ENCODE peak calls at places on chromosomes 13 and 19, in eight cellular contexts. Z is tibial artery; D is breast epithelium; O is midbrain; H is heart right ventricle; K is GM12865; Q is stimulated activated CD4-positive, alpha-beta T cell treated with anti-CD3 and anti-CD28 coated beads, TNF-alpha, amount 100 ng/mL, for 24 hours; J is stimulated activated CD8-positive, alpha-beta memory T cell treated with anti-CD3 and anti-CD28 coated beads, Interleukin-15, amount 100 ng/mL, for 48 hours. V is an unnamed sample.

GRCh38 chr13:34638897-34639296 is 303.2 kb upstream of the NBEA start:
- DNase-seq in K (no peak), H (no peak), J (no peak), Z (no peak), Q (no peak), O (no peak), D (no peak), V (no peak)

GRCh38 chr19:17654993-17655392 is 33.2 kb downstream of the UNC13A start:
- DNase-seq in Q (peak; percentile 29), H (no peak), D (no peak), O (no peak), K (peak; percentile 20), J (no peak), Z (no peak), V (peak; percentile 55)

GRCh38 chr13:40611635-40612422 is 54.6 kb downstream of the FOXO1 start:
- DNase-seq in D (no peak), K (no peak), O (no peak), H (no peak), Z (no peak), Q (no peak), J (no peak), V (no peak)

GRCh38 chr13:24279706-24280105 is 29.7 kb upstream of the C1QTNF9 start:
- DNase-seq in Q (no peak), O (no peak), J (no peak), D (no peak), Z (no peak), K (no peak), H (no peak), V (no peak)

GRCh38 chr13:40589285-40590109 is 76.9 kb downstream of the FOXO1 start:
- DNase-seq in J (no peak), Z (peak; percentile 56), K (peak; percentile 95), Q (no peak), H (peak; percentile 70), D (no peak), O (peak; percentile 20), V (no peak)

GRCh38 chr13:50459658-50460057 is 383.8 kb downstream of the DLEU7 start:
- DNase-seq in H (no peak), Q (no peak), Z (no peak), D (no peak), O (no peak), J (no peak), K (no peak), V (no peak)

GRCh38 chr13:77429320-77430142 is 102.6 kb upstream of the MYCBP2 start:
- DNase-seq in Q (peak; percentile 47), Z (no peak), O (no peak), H (no peak), K (peak; percentile 87), D (no peak), J (peak; percentile 64), V (no peak)

GRCh38 chr19:38557205-38557799 is 60.5 kb downstream of the MAP4K1 start:
- DNase-seq in D (no peak), Z (no peak), K (peak; percentile 94), J (no peak), Q (peak; percentile 33), O (no peak), H (no peak), V (no peak)

GRCh38 chr13:26568132-26568815 is 10.8 kb downstream of the WASF3 start:
- DNase-seq in K (no peak), J (no peak), H (no peak), Q (no peak), Z (no peak), O (no peak), D (no peak), V (no peak)

GRCh38 chr13:113756441-113757097 is 2.5 kb upstream of the TMEM255B start:
- DNase-seq in Q (no peak), O (no peak), H (no peak), J (no peak), D (no peak), K (no peak), Z (no peak), V (peak; percentile 11)

GRCh38 chr13:113815151-113816058 is 48.5 kb downstream of the GAS6 start:
- DNase-seq in Z (no peak), Q (no peak), H (peak; percentile 34), J (peak; percentile 3), O (no peak), D (no peak), K (peak; percentile 66), V (peak; percentile 44)

GRCh38 chr19:48815870-48816501 is 5.2 kb upstream of the BCAT2 start:
- DNase-seq in J (no peak), K (peak; percentile 78), Q (no peak), D (no peak), Z (no peak), O (no peak), H (no peak), V (no peak)

GRCh38 chr13:21309542-21310172 is 133.2 kb downstream of the MRPL57 start:
- DNase-seq in K (no peak), Z (no peak), O (no peak), Q (no peak), D (no peak), J (no peak), H (no peak), V (no peak)

GRCh38 chr13:66965146-66965545 is 265.0 kb downstream of the PCDH9 start:
- DNase-seq in J (no peak), Q (no peak), H (no peak), K (no peak), D (no peak), O (no peak), Z (no peak), V (no peak)

GRCh38 chr19:3132971-3133792 is 2.7 kb upstream of the GNA15 start:
- DNase-seq in Q (peak; percentile 83), O (no peak), K (peak; percentile 78), D (no peak), Z (peak; percentile 35), H (no peak), J (peak; percentile 86), V (peak; percentile 79)

GRCh38 chr13:45592758-45593157 is 22.8 kb downstream of the ERICH6B start:
- DNase-seq in H (no peak), Q (no peak), K (peak; percentile 48), O (no peak), Z (no peak), J (no peak), D (no peak), V (no peak)

GRCh38 chr13:106522898-106523525 is 12.4 kb downstream of the EFNB2 start:
- DNase-seq in D (no peak), O (no peak), J (no peak), Z (no peak), K (no peak), H (no peak), Q (no peak), V (no peak)